ENCODE peak calls at places on chromosome 19, in four cellular contexts. J is H1, P is K562, Z is HCT116. R is an unnamed sample.
A peak's percentile ranks its signal among the peaks of the same experiment; 100 is the strongest.

GRCh38 chr19:14113762-14114414 is 3.7 kb downstream of the PRKACA start:
- DNase-seq in J (no peak), Z (peak; percentile 87), P (peak; percentile 77), R (no peak)

GRCh38 chr19:11421607-11422098 is 2.5 kb upstream of the RGL3 start:
- DNase-seq in P (peak; percentile 85), J (peak; percentile 70), Z (no peak), R (peak; percentile 88)

GRCh38 chr19:13819242-13819641 is 24.0 kb downstream of the ZSWIM4 start:
- DNase-seq in Z (no peak), J (no peak), P (no peak), R (no peak)

GRCh38 chr19:55368701-55369563 is 1.3 kb downstream of the IL11 start:
- DNase-seq in J (no peak), P (peak; percentile 92), Z (no peak), R (no peak)

GRCh38 chr19:3335431-3336350 is 30.7 kb upstream of the NFIC start:
- DNase-seq in P (no peak), J (no peak), Z (no peak), R (no peak)

GRCh38 chr19:35142531-35143230 is 374 bp upstream of the FXYD7 start:
- DNase-seq in P (peak; percentile 91), Z (no peak), J (no peak), R (no peak)

GRCh38 chr19:3687774-3688706 is 12.2 kb downstream of the PIP5K1C start:
- DNase-seq in P (no peak), J (no peak), Z (no peak), R (no peak)

GRCh38 chr19:2547721-2548120 is 71.8 kb downstream of the GADD45B start:
- DNase-seq in Z (no peak), P (no peak), J (no peak), R (no peak)

GRCh38 chr19:13104848-13105646 is 2.4 kb upstream of the LYL1 start:
- DNase-seq in Z (no peak), P (no peak), J (no peak), R (no peak)

GRCh38 chr19:18119243-18120105 is 21.9 kb downstream of the MAST3 start:
- DNase-seq in Z (no peak), J (no peak), P (peak; percentile 30), R (no peak)

GRCh38 chr19:11978492-11979100 is 13.8 kb downstream of the ZNF763 start:
- DNase-seq in P (no peak), J (no peak), Z (no peak), R (no peak)

GRCh38 chr19:49689133-49690072 is at the start of gene ADM5:
- DNase-seq in P (no peak), Z (no peak), J (no peak), R (no peak)

GRCh38 chr19:11594084-11594483 is 3.2 kb upstream of the ZNF627 start:
- DNase-seq in Z (no peak), J (no peak), P (no peak), R (no peak)

DNA sequence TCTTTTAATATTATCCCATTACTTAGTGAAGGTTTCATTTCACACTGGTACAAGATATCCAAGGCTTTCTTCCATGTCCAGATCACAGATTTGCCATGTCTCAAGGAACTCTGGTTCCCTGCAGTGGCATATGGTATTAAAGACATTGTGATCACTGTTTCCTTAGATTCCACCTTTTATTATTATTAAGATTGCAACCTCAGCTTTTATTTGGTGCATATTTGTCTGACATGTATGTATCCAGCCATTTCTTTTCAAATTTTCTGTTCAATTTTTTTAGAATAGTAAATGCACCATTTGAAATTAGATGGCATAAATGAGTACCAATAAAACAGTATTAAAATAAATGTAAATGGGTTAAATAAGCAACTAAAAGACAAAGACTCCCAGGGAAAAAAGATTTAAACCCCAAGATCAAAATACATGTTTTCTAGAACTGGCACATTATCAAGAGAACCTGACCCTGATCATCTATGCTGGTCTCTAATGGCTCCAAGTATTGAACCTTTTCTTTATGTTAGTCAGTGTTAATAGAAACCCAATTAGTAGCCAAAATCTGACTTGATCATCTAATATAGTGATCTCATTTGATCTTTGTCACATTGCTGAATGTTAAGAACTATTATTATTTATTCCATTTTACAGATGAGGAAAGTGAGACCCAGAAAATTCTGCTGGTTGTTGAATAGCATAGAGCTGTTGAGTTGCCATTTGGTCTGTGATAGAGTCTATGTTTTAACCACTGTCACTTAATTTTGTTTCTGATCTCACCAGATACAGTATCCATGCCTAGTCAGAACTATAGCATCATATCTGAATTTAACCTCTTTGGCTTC is at the start of gene OR10H4:
- DNase-seq in Z (no peak), P (no peak), J (no peak), R (no peak)
- TF ChIP-seq JUND in Z (no peak), P (no peak), J (no peak), R (no peak)

GRCh38 chr19:28168557-28168956 is 1044.4 kb downstream of the UQCRFS1 start:
- DNase-seq in J (peak; percentile 36), P (no peak), Z (no peak), R (no peak)
- TF ChIP-seq JUND in J (no peak), P (no peak), Z (no peak), R (no peak)

GRCh38 chr19:5451494-5451893 is 3.7 kb upstream of the ZNRF4 start:
- DNase-seq in J (no peak), Z (no peak), P (no peak), R (no peak)

GRCh38 chr19:5447700-5448311 is 7.4 kb upstream of the ZNRF4 start:
- DNase-seq in Z (no peak), P (no peak), J (no peak), R (no peak)

GRCh38 chr19:5445667-5446066 is 9.6 kb upstream of the ZNRF4 start:
- DNase-seq in P (peak; percentile 25), J (no peak), Z (no peak), R (no peak)

GRCh38 chr19:5450482-5450881 is 4.7 kb upstream of the ZNRF4 start:
- DNase-seq in J (no peak), Z (no peak), P (no peak), R (no peak)

DNA sequence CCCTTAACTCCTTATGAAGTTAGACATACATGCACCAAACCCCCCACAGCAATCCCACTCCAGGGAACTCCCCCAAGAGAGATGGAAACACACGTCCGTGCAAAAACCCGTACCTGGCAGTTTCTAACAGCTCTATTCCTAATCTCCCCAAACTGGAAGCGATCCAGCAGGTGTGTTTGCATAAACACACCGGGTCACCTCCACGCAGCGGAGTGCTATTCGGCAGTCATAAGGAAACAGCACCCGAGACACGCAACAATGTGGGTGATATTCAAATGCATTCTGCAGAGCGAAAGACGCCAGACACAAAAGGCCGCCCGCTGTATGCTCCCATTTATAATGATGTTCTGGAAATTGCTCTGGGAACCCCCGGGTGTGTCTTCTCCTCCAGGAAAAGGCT is 6.8 kb upstream of the ZNRF4 start:
- DNase-seq in P (no peak), Z (no peak), J (no peak), R (no peak)
- TF ChIP-seq JUND in P (no peak), Z (no peak), J (no peak), R (no peak)

GRCh38 chr19:52778811-52779210 is 7.8 kb downstream of the ZNF600 start:
- DNase-seq in P (no peak), Z (no peak), J (no peak), R (no peak)
- TF ChIP-seq JUND in P (no peak), Z (no peak), J (no peak), R (no peak)

DNA sequence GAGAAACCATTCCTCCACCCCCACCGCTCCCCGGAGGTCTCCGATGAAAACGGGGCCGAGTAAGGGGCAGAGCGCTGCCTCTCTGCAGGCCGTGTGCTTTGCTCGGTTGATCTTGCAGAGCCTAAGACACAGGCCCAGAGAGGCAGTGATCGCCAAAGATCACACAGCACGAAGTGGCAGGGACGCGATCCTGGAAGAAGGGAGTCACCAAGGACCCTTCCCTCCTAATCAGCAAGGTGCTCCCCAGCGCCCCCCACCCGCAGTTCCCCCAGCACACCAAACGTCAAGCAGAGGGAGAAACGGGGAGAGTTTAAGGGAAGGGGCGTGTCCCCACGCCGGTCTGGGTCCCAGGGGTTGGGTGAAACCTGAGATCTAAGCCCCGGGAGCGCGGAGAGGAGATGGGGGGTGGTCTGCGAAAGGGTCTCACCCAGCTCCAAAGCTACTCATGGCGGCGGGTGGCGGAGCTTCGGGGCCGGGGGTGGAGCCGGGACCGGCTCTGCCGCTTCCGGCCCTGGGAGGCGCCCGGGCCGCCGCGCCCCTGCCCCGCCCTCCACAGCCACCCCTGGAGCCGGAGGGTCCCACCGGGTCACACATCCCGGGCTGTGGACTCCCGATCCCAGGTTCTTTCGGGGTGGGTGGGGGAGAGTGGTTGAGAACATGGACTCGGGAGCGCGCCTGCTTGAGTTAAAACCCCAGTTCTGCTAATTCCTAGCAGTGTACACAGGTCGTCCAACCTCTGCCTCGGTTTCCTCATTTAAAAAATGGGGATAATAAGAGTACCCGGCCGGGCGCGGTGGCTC is at the start of gene EML2:
- DNase-seq in P (peak; percentile 84), Z (no peak), J (no peak), R (peak; percentile 18)
- TF ChIP-seq JUND in P (no peak), Z (no peak), J (no peak), R (no peak)

GRCh38 chr19:33677745-33678426 is 56.1 kb downstream of the CHST8 start:
- DNase-seq in P (peak; percentile 30), Z (no peak), J (no peak), R (no peak)

GRCh38 chr19:33679696-33680095 is 57.9 kb downstream of the CHST8 start:
- DNase-seq in J (no peak), P (no peak), Z (no peak), R (no peak)

GRCh38 chr19:33683881-33684549 is 62.3 kb downstream of the CHST8 start:
- DNase-seq in J (peak; percentile 61), Z (no peak), P (no peak), R (peak; percentile 76)

GRCh38 chr19:33678796-33679195 is 57.0 kb downstream of the CHST8 start:
- DNase-seq in Z (no peak), J (no peak), P (no peak), R (no peak)

DNA sequence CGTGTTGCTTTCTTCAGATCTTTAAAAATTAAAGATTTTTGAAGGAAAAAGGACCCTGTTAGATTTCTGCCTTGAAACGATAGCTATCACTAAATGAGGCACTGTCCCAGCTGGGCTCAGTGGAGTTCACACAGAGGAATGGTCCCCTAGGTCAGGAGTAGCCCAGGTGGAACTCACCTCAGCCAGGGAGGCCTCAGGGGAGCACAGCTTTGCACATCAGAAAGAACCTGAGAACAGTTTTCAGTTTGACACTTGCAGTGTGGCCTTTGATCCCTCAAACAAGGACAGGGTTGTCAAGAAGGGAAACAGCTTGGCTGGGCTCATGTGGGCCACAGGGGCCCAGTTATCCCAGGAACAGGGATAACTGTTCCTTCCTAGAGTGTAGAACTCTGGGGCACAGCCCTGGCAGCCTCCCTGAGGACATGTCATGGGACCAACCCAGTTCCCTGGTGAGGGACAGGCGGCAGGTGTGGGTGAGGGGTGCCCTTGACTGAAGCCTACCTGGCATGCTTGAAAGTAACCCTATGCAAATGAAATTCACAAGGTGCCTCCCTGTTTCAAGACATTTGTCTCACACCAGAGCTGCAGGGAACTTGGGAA is 59.4 kb downstream of the CHST8 start:
- DNase-seq in Z (no peak), P (no peak), J (no peak), R (no peak)
- TF ChIP-seq JUND in Z (no peak), P (no peak), J (no peak), R (no peak)

R was measured in T47D.